ENCODE peak calls at places on chromosome 1, in ten cellular contexts. F is lower lobe of right lung; T is left ventricle myocardium inferior; P is tibial nerve; E is activated CD4-positive, CD25-positive, alpha-beta regulatory T cell treated with anti-CD3 and anti-CD28 coated beads, Interleukin-2, amount 50 U/mL, for 16 hours; D is OCI-LY7; Z is effector memory CD8-positive, alpha-beta T cell; M is LHCN-M2; I is G401; A is NCI-H1694 treated with DMSO at 0.1 percent for 48 hours. X is an unnamed sample.

GRCh38 chr1:232718928-232719927 is 86.0 kb upstream of the MAP10 start:
- DNase-seq in F (no peak), T (no peak), P (no peak), E (no peak), D (no peak), Z (no peak), M (no peak), I (no peak), A (no peak), X (no peak)

GRCh38 chr1:152018537-152018936 is 18.3 kb downstream of the S100A11 start:
- DNase-seq in F (peak; percentile 52), T (no peak), P (no peak), E (no peak), D (no peak), Z (no peak), M (peak; percentile 16), I (no peak), A (no peak), X (peak; percentile 54)

GRCh38 chr1:162019436-162019835 is 4.2 kb downstream of the OLFML2B start:
- DNase-seq in F (no peak), T (no peak), P (no peak), E (no peak), D (no peak), Z (no peak), M (peak; percentile 55), I (no peak), A (peak; percentile 49), X (no peak)

GRCh38 chr1:218537131-218537904 is 192.2 kb downstream of the TGFB2 start:
- DNase-seq in F (no peak), T (no peak), P (no peak), E (no peak), D (no peak), Z (no peak), M (peak; percentile 77), I (no peak), A (no peak), X (no peak)

GRCh38 chr1:41622859-41623732 is 138.6 kb upstream of the EDN2 start:
- DNase-seq in F (no peak), T (no peak), P (no peak), E (no peak), D (no peak), Z (no peak), M (peak; percentile 24), I (no peak), A (no peak), X (no peak)

GRCh38 chr1:34178072-34178471 is 1.4 kb downstream of the C1orf94 start:
- DNase-seq in F (no peak), T (no peak), P (no peak), E (no peak), D (no peak), Z (no peak), M (no peak), I (no peak), A (no peak), X (no peak)

GRCh38 chr1:221268295-221268694 is 389.1 kb downstream of the HLX start:
- DNase-seq in F (no peak), T (no peak), P (no peak), E (no peak), D (no peak), Z (no peak), M (peak; percentile 97), I (no peak), A (no peak), X (no peak)

GRCh38 chr1:162943627-162944026 is 82.7 kb upstream of the CCDC190 start:
- DNase-seq in F (no peak), T (no peak), P (no peak), E (no peak), D (no peak), Z (no peak), M (peak; percentile 94), I (no peak), A (no peak), X (no peak)

GRCh38 chr1:54884135-54884586 is 2.8 kb downstream of the DHCR24 start:
- DNase-seq in F (no peak), T (no peak), P (no peak), E (no peak), D (no peak), Z (no peak), M (no peak), I (no peak), A (no peak), X (no peak)

GRCh38 chr1:198151688-198152087 is 5.1 kb upstream of the NEK7 start:
- DNase-seq in F (no peak), T (no peak), P (no peak), E (no peak), D (no peak), Z (no peak), M (no peak), I (no peak), A (no peak), X (peak; percentile 59)

GRCh38 chr1:157113631-157114030 is 14.0 kb upstream of the ETV3L start:
- DNase-seq in F (no peak), T (no peak), P (no peak), E (no peak), D (no peak), Z (no peak), M (no peak), I (no peak), A (no peak), X (no peak)

GRCh38 chr1:94273111-94273510 is 35.7 kb upstream of the ARHGAP29 start:
- DNase-seq in F (no peak), T (no peak), P (no peak), E (no peak), D (no peak), Z (no peak), M (no peak), I (no peak), A (no peak), X (no peak)

GRCh38 chr1:235507623-235508022 is 3.4 kb upstream of the B3GALNT2 start:
- DNase-seq in F (no peak), T (no peak), P (no peak), E (no peak), D (no peak), Z (no peak), M (no peak), I (no peak), A (no peak), X (no peak)

GRCh38 chr1:91402023-91402422 is 2.6 kb downstream of the HFM1 start:
- DNase-seq in F (no peak), T (no peak), P (no peak), E (no peak), D (peak; percentile 25), Z (no peak), M (peak; percentile 19), I (peak; percentile 83), A (peak; percentile 72), X (peak; percentile 58)

GRCh38 chr1:114510235-114511047 is 562 bp downstream of the TRIM33 start:
- DNase-seq in F (peak; percentile 71), T (peak; percentile 37), P (peak; percentile 14), E (peak; percentile 2), D (peak; percentile 57), Z (no peak), M (peak; percentile 19), I (peak; percentile 53), A (no peak), X (peak; percentile 32)

GRCh38 chr1:12407050-12407961 is 177.5 kb downstream of the VPS13D start:
- DNase-seq in F (no peak), T (no peak), P (no peak), E (no peak), D (no peak), Z (peak; percentile 10), M (peak; percentile 65), I (peak; percentile 8), A (no peak), X (peak; percentile 22)

GRCh38 chr1:16318544-16318943 is 33.7 kb downstream of the FBXO42 start:
- DNase-seq in F (no peak), T (no peak), P (no peak), E (no peak), D (no peak), Z (no peak), M (peak; percentile 18), I (no peak), A (no peak), X (no peak)

GRCh38 chr1:24215226-24215814 is 28.2 kb upstream of the IFNLR1 start:
- DNase-seq in F (no peak), T (no peak), P (no peak), E (no peak), D (no peak), Z (no peak), M (no peak), I (no peak), A (no peak), X (no peak)

GRCh38 chr1:10509823-10510509 is 35.2 kb downstream of the PEX14 start:
- DNase-seq in F (no peak), T (no peak), P (no peak), E (no peak), D (no peak), Z (no peak), M (no peak), I (no peak), A (no peak), X (peak; percentile 41)

GRCh38 chr1:175210744-175211143 is 18.2 kb upstream of the KIAA0040 start:
- DNase-seq in F (no peak), T (no peak), P (no peak), E (no peak), D (no peak), Z (no peak), M (no peak), I (no peak), A (no peak), X (no peak)

GRCh38 chr1:201448981-201449380 is 20.0 kb downstream of the PHLDA3 start:
- DNase-seq in F (no peak), T (no peak), P (no peak), E (no peak), D (no peak), Z (no peak), M (no peak), I (no peak), A (no peak), X (no peak)

GRCh38 chr1:54782588-54782987 is 18.3 kb upstream of the PARS2 start:
- DNase-seq in F (no peak), T (no peak), P (no peak), E (no peak), D (no peak), Z (no peak), M (no peak), I (no peak), A (no peak), X (no peak)

GRCh38 chr1:178933709-178934573 is 63.1 kb upstream of the ANGPTL1 start:
- DNase-seq in F (no peak), T (no peak), P (no peak), E (no peak), D (no peak), Z (no peak), M (no peak), I (no peak), A (no peak), X (no peak)